ENCODE peak calls at places on chromosomes 7 and 10, in six cellular contexts. P is A549, D is upper lobe of left lung, K is ovary, H is sigmoid colon, N is stomach. E is an unnamed sample.

GRCh38 chr7:79774150-79774549 is 320.7 kb upstream of the MAGI2 start:
- DNase-seq in P (no peak), H (no peak), D (no peak), N (no peak), K (no peak), E (no peak)

GRCh38 chr7:98613601-98614425 is 3.3 kb upstream of the NPTX2 start:
- DNase-seq in K (no peak), P (no peak), N (no peak), D (no peak), H (no peak), E (no peak)

GRCh38 chr10:119466655-119467054 is 75.9 kb downstream of the RGS10 start:
- DNase-seq in N (no peak), P (no peak), K (no peak), H (no peak), D (no peak), E (no peak)

GRCh38 chr7:19020062-19020461 is 97.4 kb downstream of the TWIST1 start:
- DNase-seq in H (no peak), D (no peak), K (no peak), N (no peak), P (no peak), E (no peak)

GRCh38 chr10:89555688-89556445 is 20.5 kb upstream of the SLC16A12 start:
- DNase-seq in H (no peak), N (no peak), P (no peak), D (no peak), K (no peak), E (no peak)

GRCh38 chr7:140022582-140023211 is 40.1 kb downstream of the PARP12 start:
- DNase-seq in D (no peak), H (no peak), K (no peak), N (no peak), P (no peak), E (no peak)

GRCh38 chr7:109259151-109259550 is 689.5 kb downstream of the DNAJB9 start:
- DNase-seq in D (no peak), P (no peak), N (no peak), K (no peak), H (no peak), E (no peak)

GRCh38 chr10:18313146-18313542 is 172.9 kb downstream of the CACNB2 start:
- DNase-seq in P (no peak), D (no peak), N (no peak), H (no peak), K (no peak), E (no peak)

GRCh38 chr10:123864923-123865322 is 26.7 kb downstream of the CPXM2 start:
- DNase-seq in K (no peak), N (no peak), D (no peak), H (peak; percentile 95), P (no peak), E (peak; percentile 23)

GRCh38 chr10:21114683-21115082 is 217.6 kb upstream of the NEBL start:
- DNase-seq in K (no peak), P (no peak), D (no peak), N (no peak), H (no peak), E (no peak)

GRCh38 chr10:77863446-77863845 is 63.1 kb downstream of the DLG5 start:
- DNase-seq in D (no peak), N (no peak), H (no peak), P (no peak), K (no peak), E (no peak)

GRCh38 chr7:101370836-101371235 is 8.2 kb downstream of the COL26A1 start:
- DNase-seq in K (no peak), D (no peak), H (no peak), N (no peak), P (no peak), E (no peak)

GRCh38 chr10:5040781-5041470 is 37.3 kb upstream of the AKR1C2 start:
- DNase-seq in N (no peak), K (no peak), D (no peak), H (no peak), P (no peak), E (no peak)
- TF ChIP-seq EP300 in N (no peak), K (no peak), D (no peak), H (no peak), P (no peak), E (no peak)

DNA sequence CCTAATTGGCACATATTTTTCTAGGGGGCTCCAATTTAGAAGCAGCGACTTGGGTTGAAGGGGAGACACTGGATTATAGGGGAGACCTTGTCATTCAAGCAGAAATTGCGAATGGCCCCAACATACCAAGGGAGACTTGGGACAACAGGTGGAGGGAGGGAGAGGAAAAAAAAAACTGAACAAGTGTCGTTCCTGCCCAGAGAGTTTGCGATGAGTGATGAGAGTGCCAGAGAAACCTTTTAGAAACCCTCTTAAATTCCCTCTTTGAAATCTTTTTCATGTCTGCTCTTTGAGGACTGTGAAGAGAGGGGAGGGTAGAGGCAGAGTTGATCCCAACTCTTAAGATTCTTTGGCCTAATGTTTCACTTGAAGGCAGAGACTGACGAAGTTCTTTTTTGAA is 24.3 kb downstream of the RBM20 start:
- DNase-seq in N (no peak), H (no peak), K (no peak), D (no peak), P (no peak), E (no peak)
- H3K4me1 ChIP-seq in N (peaks cover 6% of the 10 kb centered on the region), H (no peaks in the 10 kb centered on the region), K (no peaks in the 10 kb centered on the region), D (no peaks in the 10 kb centered on the region), P (peaks cover 21% of the 10 kb centered on the region), E (no peaks in the 10 kb centered on the region)

GRCh38 chr10:102599565-102600327 is 44.5 kb upstream of the TRIM8 start:
- DNase-seq in N (peak; percentile 35), D (peak; percentile 43), K (no peak), H (peak; percentile 55), P (no peak), E (no peak)

GRCh38 chr10:102602272-102603045 is 41.8 kb upstream of the TRIM8 start:
- DNase-seq in K (no peak), P (no peak), D (no peak), H (peak; percentile 84), N (no peak), E (no peak)

GRCh38 chr10:102603946-102604345 is 40.3 kb upstream of the TRIM8 start:
- DNase-seq in N (no peak), D (no peak), K (no peak), H (peak; percentile 60), P (no peak), E (no peak)

GRCh38 chr10:102601639-102602038 is 42.6 kb upstream of the TRIM8 start:
- DNase-seq in N (no peak), P (no peak), H (no peak), D (no peak), K (peak; percentile 56), E (no peak)

DNA sequence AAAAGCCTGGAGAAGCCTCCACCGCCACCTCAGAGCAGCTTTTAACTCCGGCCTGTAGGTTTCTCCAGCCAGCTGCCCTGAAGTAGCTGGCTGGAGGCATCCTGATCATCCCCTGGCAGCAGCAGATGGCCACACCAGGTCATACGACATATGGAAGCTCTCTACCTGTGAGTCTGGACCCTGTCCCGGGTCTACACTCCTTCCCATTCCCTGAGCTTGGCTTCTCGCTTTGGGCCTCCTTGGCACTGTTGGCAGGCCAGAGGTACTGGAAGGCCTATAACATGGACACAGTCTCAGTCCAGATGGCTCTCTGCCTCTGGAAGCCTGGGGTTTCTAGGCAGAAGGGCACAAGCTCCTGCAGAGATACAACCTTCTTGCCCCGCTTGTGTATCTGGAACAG is 43.5 kb upstream of the TRIM8 start:
- DNase-seq in P (no peak), D (no peak), N (no peak), H (peak; percentile 48), K (no peak), E (no peak)
- TF ChIP-seq EP300 in P (no peak), D (no peak), N (no peak), H (no peak), K (no peak), E (no peak)

GRCh38 chr10:128982179-128982915 is 484.7 kb upstream of the MGMT start:
- DNase-seq in P (no peak), H (no peak), N (no peak), K (no peak), D (no peak), E (no peak)
- H3K4me1 ChIP-seq in P (no peaks in the 10 kb centered on the region), H (no peaks in the 10 kb centered on the region), N (no peaks in the 10 kb centered on the region), K (no peaks in the 10 kb centered on the region), D (no peaks in the 10 kb centered on the region), E (no peaks in the 10 kb centered on the region)

GRCh38 chr7:131021460-131021859 is 287.5 kb upstream of the KLF14 start:
- DNase-seq in K (no peak), H (no peak), D (no peak), N (no peak), P (no peak), E (no peak)

GRCh38 chr7:131020759-131021219 is 286.8 kb upstream of the KLF14 start:
- DNase-seq in H (no peak), K (no peak), N (no peak), D (no peak), P (no peak), E (no peak)

GRCh38 chr7:131019351-131019750 is 285.3 kb upstream of the KLF14 start:
- DNase-seq in K (no peak), N (no peak), H (no peak), D (no peak), P (no peak), E (no peak)

GRCh38 chr7:131026297-131027003 is 292.4 kb upstream of the KLF14 start:
- DNase-seq in H (no peak), D (no peak), P (no peak), K (no peak), N (no peak), E (no peak)

GRCh38 chr7:131021902-131022301 is 287.9 kb upstream of the KLF14 start:
- DNase-seq in K (no peak), D (peak; percentile 42), N (no peak), P (no peak), H (no peak), E (no peak)
- TF ChIP-seq EP300 in K (no peak), D (no peak), N (no peak), P (no peak), H (no peak), E (no peak)

GRCh38 chr7:69839782-69840181 is 241.5 kb downstream of the AUTS2 start:
- DNase-seq in D (no peak), H (no peak), K (no peak), N (no peak), P (no peak), E (no peak)
- H3K4me1 ChIP-seq in D (no peaks in the 10 kb centered on the region), H (no peaks in the 10 kb centered on the region), K (peaks cover 1% of the 10 kb centered on the region), N (no peaks in the 10 kb centered on the region), P (peaks cover 3% of the 10 kb centered on the region), E (no peaks in the 10 kb centered on the region)

DNA sequence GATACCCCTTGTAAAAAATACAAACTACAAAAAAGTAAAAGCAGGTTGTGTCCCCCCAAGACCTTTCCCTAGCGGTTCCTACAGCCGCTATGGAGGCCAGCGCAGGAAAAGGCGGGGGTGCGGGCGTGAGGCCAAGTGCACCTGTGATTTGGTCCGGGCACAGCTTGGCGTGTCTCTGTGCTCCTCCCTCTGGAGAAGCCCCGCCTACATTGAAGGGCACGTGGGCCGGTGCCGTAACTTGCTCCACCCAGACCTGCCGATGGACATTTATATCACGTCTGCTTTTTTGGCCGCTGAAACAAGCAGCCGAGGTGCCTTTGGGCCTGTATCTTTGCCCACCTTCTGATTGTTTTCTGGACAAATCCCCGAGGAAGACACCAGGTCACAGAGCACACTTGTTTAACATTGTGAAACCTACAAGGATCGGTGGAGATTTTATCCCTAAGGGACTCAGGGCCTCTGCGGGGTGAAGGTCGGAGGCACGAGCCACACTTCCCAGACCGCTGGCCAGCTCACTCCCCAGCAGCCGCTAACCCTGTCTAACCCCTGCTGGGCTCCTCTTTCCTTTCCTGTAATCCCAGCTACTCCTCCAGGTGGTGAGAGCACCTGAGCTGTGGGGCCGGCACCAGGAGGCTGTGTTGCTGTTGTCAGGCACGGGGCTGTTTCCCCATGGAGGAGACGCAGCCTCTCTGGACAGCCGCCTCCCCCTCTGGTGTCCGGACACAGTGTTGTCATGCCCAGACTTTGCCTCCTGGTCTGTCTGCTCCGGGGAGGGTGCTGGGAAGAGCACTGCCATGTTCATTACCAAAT is 18.8 kb upstream of the INPP5A start:
- DNase-seq in D (peak; percentile 87), H (no peak), K (peak; percentile 74), N (peak; percentile 92), P (no peak), E (peak; percentile 87)
- TF ChIP-seq EP300 in D (no peak), H (no peak), K (no peak), N (no peak), P (no peak), E (no peak)

E was measured in transverse colon.